ENCODE peak calls at places on chromosome 18, in four cellular contexts. H is spleen, L is IMR-90, P is uterus. B is an unnamed sample.

GRCh38 chr18:22465859-22466602 is 48.3 kb upstream of the CTAGE1 start:
- DNase-seq in H (no peak), L (peak), P (peak), B (peak)

GRCh38 chr18:23321996-23322395 is 131.1 kb upstream of the RIOK3 start:
- DNase-seq in H (no peak), L (peak), P (no peak), B (no peak)

GRCh38 chr18:48794251-48794970 is 156.4 kb downstream of the SMAD7 start:
- DNase-seq in H (peak), L (no peak), P (peak), B (no peak)

GRCh38 chr18:25137133-25137472 is 214.9 kb downstream of the ZNF521 start:
- DNase-seq in H (no peak), L (no peak), P (no peak), B (no peak)

GRCh38 chr18:24009651-24010333 is 4.8 kb upstream of the TTC39C start:
- DNase-seq in H (no peak), L (no peak), P (no peak), B (no peak)

GRCh38 chr18:63119647-63120046 is 199.9 kb downstream of the BCL2 start:
- DNase-seq in H (no peak), L (peak), P (no peak), B (no peak)

GRCh38 chr18:39871976-39872375 is 2083.1 kb upstream of the PIK3C3 start:
- DNase-seq in H (no peak), L (no peak), P (no peak), B (no peak)

GRCh38 chr18:10797882-10798281 is 272.1 kb downstream of the NAPG start:
- DNase-seq in H (no peak), L (no peak), P (no peak), B (no peak)

GRCh38 chr18:48928787-48929186 is 22.0 kb downstream of the SMAD7 start:
- DNase-seq in H (peak), L (peak), P (no peak), B (no peak)

GRCh38 chr18:32803571-32803970 is 30.7 kb upstream of the KLHL14 start:
- DNase-seq in H (no peak), L (no peak), P (no peak), B (no peak)

GRCh38 chr18:7524786-7525185 is 42.3 kb upstream of the PTPRM start:
- DNase-seq in H (no peak), L (no peak), P (peak), B (no peak)

GRCh38 chr18:60019463-60019840 is 119.7 kb downstream of the PMAIP1 start:
- DNase-seq in H (no peak), L (peak), P (no peak), B (no peak)

GRCh38 chr18:8704361-8705279 is 736 bp upstream of the MTCL1 start:
- DNase-seq in H (peak), L (peak), P (peak), B (peak)
- TF ChIP-seq POLR2A in H (no peak), L (peak), P (peak), B (peak)

GRCh38 chr18:11909597-11910026 is 1.5 kb upstream of the MPPE1 start:
- DNase-seq in H (no peak), L (peak), P (no peak), B (no peak)
- TF ChIP-seq POLR2A in H (no peak), L (no peak), P (no peak), B (no peak)

GRCh38 chr18:54359233-54359632 is 1.5 kb downstream of the C18orf54 start:
- DNase-seq in H (no peak), L (peak), P (no peak), B (no peak)

GRCh38 chr18:54360406-54360805 is 2.7 kb downstream of the C18orf54 start:
- DNase-seq in H (no peak), L (peak), P (no peak), B (no peak)

GRCh38 chr18:54358495-54358793 is 738 bp downstream of the C18orf54 start:
- DNase-seq in H (no peak), L (peak), P (no peak), B (no peak)

GRCh38 chr18:54357082-54357659 is 487 bp downstream of the STARD6 start:
- DNase-seq in H (no peak), L (peak), P (no peak), B (no peak)

DNA sequence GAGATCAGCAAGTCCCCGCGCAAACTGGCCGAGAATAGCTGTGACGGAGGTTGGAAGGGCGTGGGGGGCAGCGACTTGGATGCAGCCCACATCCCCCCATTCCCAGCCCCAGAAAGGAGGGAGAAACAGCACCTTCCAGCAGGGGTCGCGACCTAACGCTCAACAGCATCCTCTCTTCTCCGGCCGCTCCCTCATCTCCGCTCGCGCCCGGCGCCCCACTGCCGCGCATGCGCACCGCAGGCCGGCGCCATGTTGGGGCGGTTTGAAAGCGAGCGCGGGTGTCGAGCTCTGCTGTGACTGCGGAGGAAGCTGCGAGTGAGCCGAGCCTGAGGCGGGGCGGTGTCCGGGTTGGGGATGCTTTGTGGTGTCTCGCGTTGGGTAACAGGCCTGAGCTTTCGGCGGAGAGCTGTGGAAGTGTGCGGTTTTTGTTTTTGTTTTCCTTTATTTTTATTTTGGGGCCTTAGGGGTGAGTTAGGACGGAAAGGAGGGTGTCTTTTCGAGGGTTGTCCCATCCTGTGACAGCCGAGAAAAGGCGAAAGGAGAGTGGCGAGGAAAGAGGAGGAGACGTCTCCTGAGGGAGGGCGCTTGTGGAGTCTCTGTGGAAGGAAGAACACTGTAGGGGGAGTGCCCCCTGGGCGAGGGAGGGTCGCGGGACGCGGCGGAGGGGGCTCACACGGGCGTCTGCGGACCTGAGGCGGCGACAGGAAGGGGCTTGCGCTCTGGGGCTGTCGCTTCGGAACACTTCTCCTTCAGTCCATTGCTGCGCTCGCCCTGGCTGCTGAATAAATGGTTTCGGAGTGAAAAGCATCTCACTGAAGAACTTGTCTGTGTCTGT is at the start of the genes C18orf54 and STARD6:
- DNase-seq in H (peak), L (peak), P (peak), B (peak)
- TF ChIP-seq POLR2A in H (no peak), L (peak), P (no peak), B (no peak)

DNA sequence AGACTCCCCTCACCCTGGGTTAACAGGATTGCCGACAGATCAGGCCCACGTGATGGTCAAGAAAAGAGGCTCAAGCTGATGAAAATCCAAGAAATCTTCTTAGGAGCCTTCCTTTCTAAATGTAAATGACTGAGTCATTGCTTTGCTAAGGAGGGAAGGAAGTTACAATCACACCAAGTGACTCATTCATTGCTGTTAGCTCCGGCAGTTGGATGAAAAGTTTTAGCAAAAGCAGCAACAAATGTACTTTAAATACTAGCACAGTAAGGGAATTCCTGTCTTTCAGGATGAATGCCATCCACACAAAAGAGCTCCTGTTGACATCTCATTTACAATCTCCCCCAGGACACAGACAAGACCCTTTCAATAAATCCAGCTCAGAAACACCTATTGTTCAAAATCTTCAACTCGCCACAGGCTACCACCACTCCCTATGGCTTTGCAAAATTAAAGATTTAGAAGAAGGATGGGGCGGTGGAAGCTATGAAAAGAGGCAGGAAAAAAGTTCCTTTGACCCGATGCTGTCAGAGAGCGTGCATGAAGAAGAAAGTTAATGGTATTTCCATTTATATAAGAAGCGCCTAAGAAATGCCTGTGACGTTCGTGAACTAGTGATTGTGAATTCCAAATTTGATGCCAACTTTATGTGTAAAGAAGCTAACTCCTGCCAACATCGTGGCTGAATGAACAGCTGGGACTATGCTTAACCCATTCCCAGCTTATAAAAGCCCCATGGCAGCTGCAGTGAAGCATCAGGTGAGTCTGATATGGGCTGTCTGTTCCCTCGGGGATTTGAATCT is 153.7 kb downstream of the TGIF1 start:
- DNase-seq in H (peak), L (peak), P (no peak), B (no peak)
- TF ChIP-seq POLR2A in H (no peak), L (peak), P (peak), B (no peak)

DNA sequence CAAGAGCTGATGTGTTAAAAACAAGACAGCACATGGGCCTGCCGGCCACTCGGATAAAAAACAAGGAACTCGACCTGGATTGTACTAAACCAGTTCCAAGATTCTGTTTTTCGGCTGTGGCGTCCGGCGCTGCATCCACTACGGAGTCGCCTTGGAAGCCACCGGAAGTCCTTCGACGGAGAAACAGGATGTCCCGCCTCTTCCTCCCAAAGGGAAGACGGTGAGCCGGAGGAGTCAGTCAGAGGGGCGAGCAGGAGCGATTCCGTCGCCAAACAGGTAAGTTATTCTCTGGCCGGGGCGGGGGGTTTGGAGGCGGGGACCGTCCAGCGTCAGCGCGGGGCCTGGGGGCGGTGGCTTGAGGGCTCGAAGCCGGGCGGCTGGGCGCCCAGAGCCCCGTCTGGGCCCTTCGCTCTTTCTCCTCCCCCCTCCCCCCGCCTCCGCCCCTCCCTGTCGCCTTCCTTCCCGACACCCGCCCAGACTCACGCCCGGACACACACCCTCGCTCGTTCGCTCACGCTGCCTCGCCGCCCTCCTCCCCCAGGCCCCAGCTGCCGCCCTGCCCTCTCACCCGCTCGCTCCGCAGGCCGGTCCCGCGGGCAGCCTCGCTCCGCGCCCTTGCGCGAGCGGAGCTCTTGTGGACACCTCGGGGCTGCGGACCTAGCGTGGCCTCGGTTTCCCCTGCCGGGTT is at the start of gene ZNF407:
- DNase-seq in H (peak), L (peak), P (peak), B (peak)
- TF ChIP-seq POLR2A in H (no peak), L (peak), P (peak), B (no peak)

GRCh38 chr18:58224425-58224750 is 180.4 kb downstream of the NEDD4L start:
- DNase-seq in H (no peak), L (no peak), P (no peak), B (no peak)

GRCh38 chr18:58218111-58218510 is 174.1 kb downstream of the NEDD4L start:
- DNase-seq in H (no peak), L (peak), P (no peak), B (no peak)

GRCh38 chr18:58223717-58224424 is 179.8 kb downstream of the NEDD4L start:
- DNase-seq in H (no peak), L (peak), P (no peak), B (no peak)

GRCh38 chr18:58222439-58223125 is 178.6 kb downstream of the NEDD4L start:
- DNase-seq in H (no peak), L (peak), P (no peak), B (no peak)

DNA sequence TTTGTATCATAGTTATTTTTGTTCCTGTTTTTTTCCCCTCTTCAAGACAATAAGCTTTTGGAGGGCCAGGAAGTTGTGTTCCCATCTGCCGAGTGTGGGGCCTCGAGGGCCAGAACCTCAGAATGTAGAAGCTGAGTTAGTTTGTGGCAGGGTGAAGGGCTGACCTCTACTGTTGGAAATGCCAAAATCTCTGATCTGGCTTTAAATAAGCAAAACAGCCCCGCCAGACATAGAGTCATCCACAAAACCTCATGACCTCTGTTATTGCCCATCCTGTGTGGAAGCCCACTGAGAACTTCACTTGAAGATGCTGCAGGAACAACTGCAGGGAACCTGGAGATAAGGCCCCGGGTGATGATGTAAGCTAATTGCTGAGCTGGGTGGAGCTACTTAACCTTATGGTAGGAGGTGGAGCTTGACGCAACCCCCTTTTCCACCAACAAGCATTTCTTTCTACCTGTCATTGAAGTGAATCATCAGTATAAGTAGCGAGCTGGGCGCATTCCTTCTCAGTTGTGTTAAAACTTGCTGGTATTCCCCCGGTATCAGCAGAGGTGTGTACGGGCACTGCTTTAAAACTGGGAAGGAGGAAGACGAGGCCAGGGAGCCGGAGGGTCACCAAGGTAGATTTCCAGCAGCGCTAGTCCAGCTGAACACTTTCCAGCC is 177.2 kb downstream of the NEDD4L start:
- DNase-seq in H (no peak), L (peak), P (no peak), B (no peak)
- TF ChIP-seq POLR2A in H (no peak), L (no peak), P (no peak), B (no peak)

GRCh38 chr18:14097761-14098160 is 34.5 kb downstream of the ZNF519 start:
- DNase-seq in H (no peak), L (no peak), P (no peak), B (no peak)

GRCh38 chr18:14089781-14090180 is 42.5 kb downstream of the ZNF519 start:
- DNase-seq in H (no peak), L (peak), P (no peak), B (peak)

GRCh38 chr18:14089176-14089575 is 43.1 kb downstream of the ZNF519 start:
- DNase-seq in H (no peak), L (no peak), P (no peak), B (no peak)

GRCh38 chr18:14092625-14093361 is 39.4 kb downstream of the ZNF519 start:
- DNase-seq in H (no peak), L (no peak), P (no peak), B (no peak)

GRCh38 chr18:14093526-14093925 is 38.7 kb downstream of the ZNF519 start:
- DNase-seq in H (no peak), L (no peak), P (no peak), B (no peak)
- TF ChIP-seq POLR2A in H (no peak), L (no peak), P (no peak), B (no peak)

DNA sequence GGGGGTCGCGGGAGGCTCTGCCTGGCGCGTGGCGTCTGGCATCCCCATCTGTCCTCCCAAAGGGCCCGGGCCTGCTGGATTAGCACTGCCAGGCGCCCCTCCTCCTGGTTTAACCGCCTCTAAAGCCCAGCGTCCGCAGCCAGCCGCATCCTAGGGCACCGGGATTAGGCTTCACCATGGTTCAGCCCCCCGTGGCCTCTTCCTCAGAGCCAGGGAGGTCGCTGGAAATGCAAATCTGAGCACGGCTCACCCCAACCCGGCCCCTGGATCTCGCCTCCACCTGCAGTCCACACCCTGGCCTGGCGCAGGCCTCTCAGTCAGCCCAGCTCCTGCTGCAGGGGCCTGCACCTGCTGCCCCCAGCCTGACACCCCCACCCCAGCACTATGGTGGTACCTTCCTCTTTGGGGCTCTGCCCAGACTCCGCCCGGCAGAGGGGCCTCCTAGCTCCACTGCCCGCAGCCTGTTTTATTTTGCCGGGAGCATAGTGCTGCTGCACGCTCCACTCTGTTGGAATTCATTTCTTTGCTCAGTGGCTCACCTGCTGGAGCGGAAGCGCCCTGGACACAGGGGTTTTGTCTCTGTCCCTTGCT is 13.2 kb downstream of the PRELID3A start:
- DNase-seq in H (no peak), L (no peak), P (peak), B (no peak)
- TF ChIP-seq POLR2A in H (no peak), L (no peak), P (no peak), B (no peak)

DNA sequence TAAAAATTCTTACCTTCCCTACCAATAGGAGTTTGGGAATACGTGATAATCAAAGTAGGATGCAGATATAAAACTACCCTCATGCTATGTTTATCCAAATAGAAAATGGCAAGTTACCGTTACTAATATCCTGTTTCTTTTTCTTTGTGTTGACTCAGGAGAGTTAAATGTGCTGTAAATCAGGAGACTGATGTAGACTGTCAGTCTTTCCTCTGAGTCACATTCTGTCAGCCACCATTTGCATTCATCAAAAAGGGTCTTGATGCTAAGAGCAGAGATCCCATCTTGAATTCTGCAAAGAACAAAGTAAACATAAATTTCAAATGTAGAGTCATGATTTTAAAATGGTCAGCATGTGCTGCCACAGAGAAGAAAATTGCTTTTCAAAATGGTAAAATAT is 712.8 kb downstream of the SOCS6 start:
- DNase-seq in H (no peak), L (no peak), P (no peak), B (no peak)
- TF ChIP-seq POLR2A in H (no peak), L (no peak), P (no peak), B (no peak)

GRCh38 chr18:657998-658946 is 819 bp downstream of the TYMS start:
- DNase-seq in H (peak), L (peak), P (peak), B (peak)
- TF ChIP-seq POLR2A in H (no peak), L (no peak), P (no peak), B (peak)